ENCODE peak calls at places on chromosomes 13 and 19, in seven cellular contexts. L is RWPE1; X is AG09309; E is suprapubic skin; P is cardiac muscle cell; Y is tibial artery; B is CD8-positive, alpha-beta T cell. A is an unnamed sample.

GRCh38 chr13:21694831-21695230 is 24.0 kb downstream of the FGF9 start:
- DNase-seq in X (no peak), E (no peak), Y (no peak), L (no peak), P (no peak), B (no peak), A (no peak)

GRCh38 chr13:33169273-33169980 is 116.1 kb downstream of the STARD13 start:
- DNase-seq in X (no peak), B (no peak), Y (no peak), L (peak; percentile 75), E (no peak), P (no peak), A (no peak)

GRCh38 chr13:45812599-45813372 is 38.8 kb downstream of the SIAH3 start:
- DNase-seq in E (no peak), X (no peak), Y (no peak), B (no peak), P (no peak), L (no peak), A (no peak)

GRCh38 chr19:3539743-3540118 is 757 bp downstream of the TEKTIP1 start:
- DNase-seq in E (no peak), L (no peak), X (no peak), P (no peak), Y (no peak), B (no peak), A (no peak)

GRCh38 chr13:39943711-39944110 is 288.2 kb downstream of the COG6 start:
- DNase-seq in Y (no peak), E (no peak), P (no peak), L (no peak), X (no peak), B (no peak), A (no peak)

GRCh38 chr13:51811920-51812328 is 8.0 kb upstream of the DHRS12 start:
- DNase-seq in B (no peak), Y (no peak), E (no peak), P (no peak), X (no peak), L (no peak), A (no peak)

GRCh38 chr13:73273276-73273675 is 214.5 kb downstream of the KLF5 start:
- DNase-seq in L (no peak), X (no peak), Y (no peak), P (no peak), B (no peak), E (no peak), A (no peak)

GRCh38 chr13:57824121-57824520 is 192.6 kb downstream of the PCDH17 start:
- DNase-seq in P (peak; percentile 21), Y (no peak), E (no peak), X (no peak), B (no peak), L (no peak), A (no peak)

GRCh38 chr13:52838433-52839107 is 9.9 kb downstream of the PCDH8 start:
- DNase-seq in B (no peak), X (no peak), Y (no peak), P (no peak), E (no peak), L (no peak), A (no peak)

GRCh38 chr13:35474551-35474950 is 1.9 kb downstream of the MAB21L1 start:
- DNase-seq in E (no peak), Y (no peak), L (no peak), X (no peak), B (no peak), P (peak; percentile 29), A (no peak)

GRCh38 chr19:17889609-17890214 is 18.0 kb downstream of the SLC5A5 start:
- DNase-seq in B (no peak), E (no peak), X (no peak), Y (no peak), P (peak; percentile 86), L (peak; percentile 67), A (peak; percentile 49)

GRCh38 chr19:55552620-55553019 is 7.3 kb upstream of the SBK3 start:
- DNase-seq in L (no peak), E (no peak), B (no peak), P (no peak), X (peak; percentile 82), Y (no peak), A (no peak)

GRCh38 chr19:17659996-17660395 is 28.2 kb downstream of the UNC13A start:
- DNase-seq in X (no peak), Y (no peak), B (no peak), L (no peak), E (no peak), P (no peak), A (no peak)

GRCh38 chr13:51803422-51804294 is at the start of gene DHRS12:
- DNase-seq in L (peak; percentile 87), E (peak; percentile 97), Y (peak; percentile 96), X (no peak), B (peak; percentile 77), P (peak; percentile 87), A (peak; percentile 93)

GRCh38 chr13:52833261-52833660 is 15.2 kb downstream of the PCDH8 start:
- DNase-seq in P (no peak), E (no peak), X (no peak), L (no peak), B (no peak), Y (no peak), A (no peak)

GRCh38 chr13:23899555-23899954 is 2.3 kb upstream of the C1QTNF9B start:
- DNase-seq in B (no peak), Y (no peak), X (peak; percentile 11), L (peak; percentile 32), P (peak; percentile 40), E (no peak), A (peak; percentile 32)
- TF ChIP-seq CTCF in B (peak; percentile 39), Y (peak; percentile 50), X (peak; percentile 55), L (peak; percentile 63), P (peak; percentile 61), E (peak; percentile 42), A (peak; percentile 36)

GRCh38 chr19:37329686-37330085 is 41.2 kb upstream of the ZNF527 start:
- DNase-seq in E (no peak), X (no peak), L (peak; percentile 5), P (peak; percentile 11), B (no peak), Y (no peak), A (no peak)
- TF ChIP-seq CTCF in E (no peak), X (no peak), L (peak; percentile 22), P (peak; percentile 11), B (no peak), Y (no peak), A (no peak)

GRCh38 chr19:10418281-10419199 is 1.8 kb upstream of the PDE4A start:
- DNase-seq in B (no peak), L (no peak), Y (no peak), X (no peak), P (peak; percentile 30), E (no peak), A (peak; percentile 45)
- TF ChIP-seq CTCF in B (no peak), L (no peak), Y (no peak), X (peak; percentile 15), P (peak; percentile 11), E (no peak), A (peak; percentile 9)

DNA sequence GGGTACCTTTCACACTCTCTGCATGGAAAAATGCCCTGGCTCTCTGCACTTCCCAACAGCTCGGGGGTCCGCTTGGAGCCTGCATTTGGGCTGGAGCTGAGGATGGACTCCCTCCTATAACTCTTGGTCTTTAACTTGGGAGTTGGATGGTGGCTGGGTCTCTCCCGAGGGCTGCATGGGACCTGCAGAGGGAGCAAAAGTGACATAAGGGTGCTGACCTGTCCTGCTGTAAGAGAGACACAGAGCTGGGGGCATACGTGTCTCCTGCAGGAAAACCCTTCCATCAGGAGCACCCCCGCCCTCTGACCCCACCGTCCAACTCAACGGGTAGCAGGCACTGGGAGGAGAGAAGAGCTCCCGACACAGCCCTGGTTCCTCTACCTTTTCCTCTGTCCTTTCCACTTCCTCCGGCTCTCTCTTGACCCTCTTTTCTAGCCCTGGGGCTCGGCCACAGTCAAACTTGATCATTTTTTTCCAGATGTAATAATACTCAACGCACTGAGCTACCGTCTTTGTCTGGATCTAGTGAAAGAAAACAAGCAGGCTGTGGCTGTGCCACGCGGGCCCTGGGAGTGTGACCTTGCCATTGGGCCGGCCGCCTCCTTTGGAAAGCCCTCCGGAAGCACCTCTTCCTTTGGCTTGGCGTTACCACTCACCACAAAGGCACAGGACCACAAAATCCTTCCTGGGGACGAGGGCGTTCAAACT is 6.8 kb upstream of the NAPA start:
- DNase-seq in B (no peak), P (no peak), E (no peak), L (no peak), X (no peak), Y (no peak), A (no peak)
- TF ChIP-seq CTCF in B (no peak), P (no peak), E (no peak), L (no peak), X (no peak), Y (no peak), A (no peak)

DNA sequence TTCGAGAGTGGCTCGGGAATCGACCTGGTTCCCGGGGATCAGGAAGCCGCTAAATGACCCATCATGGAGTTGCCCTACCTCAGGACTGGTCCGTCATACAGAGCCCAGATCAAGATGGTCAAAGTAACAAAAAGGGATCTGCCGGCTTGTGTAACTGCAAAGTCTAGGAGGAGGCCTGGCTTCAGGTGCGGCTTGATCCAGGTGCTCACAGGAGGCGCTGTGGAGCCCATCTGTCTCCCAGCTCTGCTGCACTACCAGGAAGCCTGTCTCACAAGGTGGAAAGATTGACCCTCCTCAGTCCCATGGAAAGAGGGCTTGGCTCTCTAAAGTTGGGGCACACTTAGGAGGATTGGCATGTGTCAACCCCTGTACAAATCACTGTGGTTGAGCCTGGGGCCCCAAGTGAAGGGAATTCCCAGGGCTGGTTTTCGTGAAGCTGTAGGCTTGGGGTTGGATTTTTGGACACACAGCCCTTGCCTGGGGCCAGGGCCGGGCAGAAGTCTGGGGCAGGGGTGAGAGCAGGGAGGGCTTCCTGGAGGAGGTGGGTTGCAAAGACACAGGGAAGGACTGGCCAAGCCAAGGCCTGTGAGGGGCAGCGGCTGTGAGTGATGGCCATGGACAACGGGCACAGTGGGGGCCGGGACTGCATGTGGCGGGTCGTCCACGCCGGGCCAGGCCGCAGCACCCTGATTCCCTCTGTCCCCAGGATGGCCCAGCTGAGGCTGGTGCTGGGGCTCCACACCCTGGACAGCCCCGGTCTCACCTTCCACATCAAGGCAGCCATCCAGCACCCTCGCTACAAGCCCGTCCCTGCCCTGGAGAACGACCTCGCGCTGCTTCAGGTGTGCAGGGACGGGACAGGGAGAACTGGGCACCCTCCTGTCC is 4.2 kb downstream of the GZMM start:
- DNase-seq in X (no peak), B (no peak), Y (no peak), E (no peak), P (no peak), L (no peak), A (no peak)
- TF ChIP-seq CTCF in X (no peak), B (no peak), Y (no peak), E (no peak), P (no peak), L (no peak), A (no peak)

DNA sequence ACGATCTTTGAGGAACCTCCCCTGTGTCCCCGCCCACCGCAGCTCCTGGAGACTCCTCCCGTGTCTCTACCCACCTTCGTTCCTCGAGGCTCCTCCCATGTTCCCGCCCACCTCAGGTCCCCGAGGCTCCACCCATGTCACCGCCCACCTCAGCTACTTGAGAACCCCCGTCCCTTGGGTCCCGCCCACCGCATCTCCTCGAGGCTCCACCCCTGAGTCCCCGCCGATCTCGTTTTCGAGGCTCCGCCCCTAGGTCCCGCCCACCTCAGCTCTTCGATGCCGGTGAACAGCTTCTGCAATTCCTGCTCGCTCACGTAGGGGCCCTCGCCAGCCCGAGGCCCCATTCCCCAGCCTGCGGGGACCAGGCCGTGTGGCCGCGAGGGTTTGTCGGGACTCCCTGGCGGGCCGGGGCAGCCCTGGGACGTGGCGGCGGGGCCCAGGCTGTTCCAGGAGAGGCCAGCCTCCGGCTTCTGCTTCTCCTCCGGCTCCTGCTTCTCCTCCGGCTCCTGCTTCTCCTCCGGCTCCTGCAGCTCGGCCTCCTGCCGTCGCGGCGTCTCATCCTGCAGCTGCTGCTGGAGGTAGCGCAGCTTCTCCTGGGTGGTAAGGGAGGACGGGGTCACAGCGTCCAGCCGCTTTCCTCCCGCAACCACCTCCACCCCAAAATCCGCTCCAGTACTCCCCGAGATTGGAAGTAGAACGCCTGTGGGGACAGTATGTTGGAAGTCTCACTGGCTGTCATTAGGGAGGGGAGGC is 16.7 kb downstream of the TSKS start:
- DNase-seq in Y (no peak), P (no peak), E (peak; percentile 81), B (peak; percentile 7), L (peak; percentile 80), X (no peak), A (no peak)
- TF ChIP-seq CTCF in Y (no peak), P (no peak), E (no peak), B (no peak), L (no peak), X (no peak), A (no peak)

A was measured in GM13976.